ENCODE peak calls at places on chromosomes 7 and 10, in seven cellular contexts. N, B, Q, R, X, O and S are unnamed samples.

GRCh38 chr10:43815486-43815885 is 166.8 kb upstream of the ZNF32 start:
- DNase-seq in N (no peak), B (no peak), Q (no peak), R (no peak), X (no peak), O (no peak), S (no peak)

GRCh38 chr7:3937564-3937963 is 636.5 kb downstream of the SDK1 start:
- DNase-seq in N (no peak), B (no peak), Q (no peak), R (no peak), X (no peak), O (no peak), S (no peak)

GRCh38 chr10:71644307-71645180 is 75.0 kb downstream of the C10orf105 start:
- DNase-seq in N (no peak), B (no peak), Q (no peak), R (no peak), X (no peak), O (no peak), S (no peak)

GRCh38 chr10:130745251-130745650 is 566.3 kb downstream of the TCERG1L start:
- DNase-seq in N (no peak), B (no peak), Q (no peak), R (no peak), X (no peak), O (no peak), S (no peak)

GRCh38 chr10:128623776-128624175 is 497.6 kb upstream of the MKI67 start:
- DNase-seq in N (no peak), B (no peak), Q (no peak), R (no peak), X (no peak), O (no peak), S (no peak)

GRCh38 chr10:100621360-100622205 is 85.8 kb downstream of the HIF1AN start:
- DNase-seq in N (peak; percentile 3), B (no peak), Q (no peak), R (no peak), X (no peak), O (no peak), S (no peak)

GRCh38 chr10:123607386-123607785 is 58.8 kb upstream of the GPR26 start:
- DNase-seq in N (no peak), B (no peak), Q (no peak), R (peak; percentile 77), X (no peak), O (no peak), S (peak; percentile 47)

GRCh38 chr7:148697950-148698396 is 730 bp upstream of the CUL1 start:
- DNase-seq in N (no peak), B (peak; percentile 11), Q (no peak), R (no peak), X (no peak), O (no peak), S (no peak)

GRCh38 chr10:11434323-11434722 is 177.1 kb downstream of the USP6NL start:
- DNase-seq in N (no peak), B (no peak), Q (no peak), R (no peak), X (peak; percentile 19), O (no peak), S (no peak)

GRCh38 chr7:37287093-37287492 is 161.6 kb downstream of the ELMO1 start:
- DNase-seq in N (no peak), B (no peak), Q (no peak), R (no peak), X (no peak), O (no peak), S (no peak)

GRCh38 chr10:81871558-81871957 is 3.4 kb upstream of the NRG3 start:
- DNase-seq in N (no peak), B (no peak), Q (no peak), R (no peak), X (no peak), O (no peak), S (no peak)

GRCh38 chr10:127977368-127978009 is 70.6 kb downstream of the PTPRE start:
- DNase-seq in N (peak; percentile 75), B (peak; percentile 52), Q (peak; percentile 82), R (no peak), X (peak; percentile 92), O (peak; percentile 64), S (no peak)

GRCh38 chr10:76444034-76444800 is 1012.8 kb downstream of the LRMDA start:
- DNase-seq in N (peak; percentile 93), B (peak; percentile 5), Q (peak; percentile 22), R (no peak), X (no peak), O (no peak), S (no peak)

GRCh38 chr7:68246189-68246633 is 1249.6 kb downstream of the TYW1 start:
- DNase-seq in N (no peak), B (peak; percentile 72), Q (no peak), R (peak; percentile 91), X (no peak), O (no peak), S (no peak)

GRCh38 chr10:60138842-60139241 is 232.5 kb upstream of the CCDC6 start:
- DNase-seq in N (no peak), B (no peak), Q (no peak), R (no peak), X (no peak), O (no peak), S (no peak)

GRCh38 chr7:157336383-157337315 is at the start of gene DNAJB6:
- DNase-seq in N (peak; percentile 81), B (peak; percentile 92), Q (peak; percentile 93), R (peak; percentile 83), X (peak; percentile 97), O (peak; percentile 90), S (peak; percentile 94)

GRCh38 chr10:124290095-124290795 is 128.5 kb downstream of the OAT start:
- DNase-seq in N (no peak), B (no peak), Q (no peak), R (no peak), X (peak; percentile 76), O (no peak), S (no peak)

GRCh38 chr10:26486304-26486703 is 48.2 kb downstream of the APBB1IP start:
- DNase-seq in N (peak; percentile 89), B (peak; percentile 34), Q (peak; percentile 33), R (peak; percentile 16), X (no peak), O (no peak), S (no peak)

GRCh38 chr7:90384433-90384832 is 18.8 kb upstream of the CLDN12 start:
- DNase-seq in N (no peak), B (peak; percentile 54), Q (no peak), R (no peak), X (no peak), O (no peak), S (no peak)

GRCh38 chr7:66921396-66921917 is 432 bp downstream of the TMEM248 start:
- DNase-seq in N (peak; percentile 36), B (peak; percentile 19), Q (peak; percentile 46), R (no peak), X (no peak), O (no peak), S (peak; percentile 33)

GRCh38 chr10:128414568-128414967 is 288.3 kb upstream of the MKI67 start:
- DNase-seq in N (no peak), B (no peak), Q (no peak), R (no peak), X (no peak), O (no peak), S (no peak)

GRCh38 chr7:83652481-83652880 is 3.5 kb upstream of the SEMA3E start:
- DNase-seq in N (no peak), B (no peak), Q (no peak), R (no peak), X (no peak), O (no peak), S (no peak)

GRCh38 chr7:106285801-106286492 is 1.2 kb upstream of the NAMPT start:
- DNase-seq in N (peak; percentile 49), B (no peak), Q (no peak), R (no peak), X (no peak), O (no peak), S (no peak)

GRCh38 chr10:62599161-62599560 is 205.4 kb upstream of the ADO start:
- DNase-seq in N (no peak), B (no peak), Q (no peak), R (no peak), X (no peak), O (no peak), S (no peak)

GRCh38 chr10:13776861-13777301 is 190.1 kb downstream of the PRPF18 start:
- DNase-seq in N (peak; percentile 75), B (peak; percentile 69), Q (no peak), R (no peak), X (no peak), O (no peak), S (no peak)

GRCh38 chr10:58143944-58144343 is 123.8 kb downstream of the IPMK start:
- DNase-seq in N (no peak), B (peak; percentile 14), Q (no peak), R (no peak), X (no peak), O (no peak), S (no peak)

GRCh38 chr7:33157311-33157710 is 27.9 kb downstream of the BBS9 start:
- DNase-seq in N (no peak), B (no peak), Q (no peak), R (no peak), X (no peak), O (no peak), S (no peak)

GRCh38 chr10:88477343-88478085 is 105.6 kb downstream of the RNLS start:
- DNase-seq in N (peak; percentile 40), B (peak; percentile 37), Q (no peak), R (no peak), X (no peak), O (no peak), S (no peak)